ENCODE peak calls at places on chromosomes 12 and 14, in eight cellular contexts. B is ovary, T is stomach, K is AG10803, Y is astrocyte, F is left lung, E is astrocyte of the spinal cord, X is fibroblast of the aortic adventitia. Q is an unnamed sample.

GRCh38 chr14:59629384-59630158 is 53.0 kb upstream of the CCDC175 start:
- DNase-seq in K (no peak), X (no peak), T (no peak), Y (no peak), B (no peak), E (no peak), F (no peak), Q (no peak)

GRCh38 chr12:15863984-15864383 is 18.2 kb upstream of the STRAP start:
- DNase-seq in E (no peak), X (no peak), F (no peak), Y (no peak), B (no peak), K (no peak), T (no peak), Q (peak; percentile 35)

GRCh38 chr14:55127491-55127951 is 1.5 kb upstream of the LGALS3 start:
- DNase-seq in Y (peak; percentile 78), T (no peak), K (no peak), E (no peak), B (no peak), F (no peak), X (peak; percentile 83), Q (no peak)

GRCh38 chr12:52850681-52851080 is 1.9 kb upstream of the KRT78 start:
- DNase-seq in X (no peak), T (no peak), Y (no peak), F (no peak), E (no peak), K (no peak), B (no peak), Q (no peak)

GRCh38 chr12:12432373-12432772 is 75.5 kb downstream of the BORCS5 start:
- DNase-seq in X (peak; percentile 87), E (peak; percentile 69), K (peak; percentile 75), T (no peak), F (no peak), B (no peak), Y (peak; percentile 68), Q (no peak)

GRCh38 chr12:52867636-52868035 is 18.8 kb upstream of the KRT78 start:
- DNase-seq in E (no peak), K (no peak), Y (no peak), X (no peak), B (peak; percentile 32), T (peak; percentile 59), F (peak; percentile 84), Q (no peak)

GRCh38 chr12:62840311-62840710 is 94.6 kb downstream of the PPM1H start:
- DNase-seq in B (no peak), E (peak; percentile 25), F (no peak), X (no peak), T (no peak), K (peak; percentile 22), Y (no peak), Q (no peak)

GRCh38 chr14:54572316-54572715 is 5.4 kb downstream of the SAMD4A start:
- DNase-seq in E (no peak), F (no peak), K (no peak), T (no peak), X (peak; percentile 28), B (no peak), Y (no peak), Q (no peak)

GRCh38 chr14:93114068-93114710 is 1.5 kb downstream of the ITPK1 start:
- DNase-seq in B (peak; percentile 47), T (no peak), X (no peak), K (no peak), E (no peak), F (peak; percentile 69), Y (no peak), Q (no peak)

GRCh38 chr12:71662861-71663560 is 637 bp downstream of the ZFC3H1 start:
- DNase-seq in K (peak; percentile 66), T (peak; percentile 62), B (peak; percentile 75), F (peak; percentile 89), E (peak; percentile 57), Y (peak; percentile 63), X (peak; percentile 73), Q (peak; percentile 29)

GRCh38 chr14:55450124-55450523 is 9.7 kb upstream of the TBPL2 start:
- DNase-seq in K (no peak), Y (no peak), T (no peak), F (no peak), E (no peak), B (no peak), X (no peak), Q (no peak)

GRCh38 chr12:102063066-102063465 is 1.3 kb upstream of the WASHC3 start:
- DNase-seq in K (no peak), E (no peak), F (no peak), B (no peak), T (no peak), X (no peak), Y (no peak), Q (no peak)

GRCh38 chr14:52031781-52032180 is 37.1 kb downstream of the NID2 start:
- DNase-seq in Y (peak; percentile 98), B (no peak), E (peak; percentile 92), T (no peak), F (no peak), X (peak; percentile 99), K (peak; percentile 94), Q (no peak)

GRCh38 chr12:46403732-46404097 is 31.1 kb upstream of the SLC38A2 start:
- DNase-seq in X (no peak), Y (no peak), T (no peak), E (no peak), K (no peak), B (no peak), F (no peak), Q (no peak)

GRCh38 chr12:26614217-26614616 is 218.8 kb downstream of the ITPR2 start:
- DNase-seq in T (no peak), F (no peak), Y (no peak), X (peak; percentile 56), B (no peak), K (peak; percentile 37), E (no peak), Q (no peak)

GRCh38 chr14:27372771-27373170 is 774.9 kb upstream of the NOVA1 start:
- DNase-seq in Y (no peak), X (no peak), B (no peak), T (no peak), K (no peak), E (no peak), F (no peak), Q (no peak)

GRCh38 chr12:4168041-4168440 is 105.5 kb upstream of the CCND2 start:
- DNase-seq in T (no peak), B (no peak), K (no peak), Y (no peak), X (no peak), F (no peak), E (no peak), Q (no peak)

GRCh38 chr14:76872796-76873432 is 46.7 kb downstream of the LRRC74A start:
- DNase-seq in F (peak; percentile 84), K (peak; percentile 35), Y (no peak), T (peak; percentile 67), B (peak; percentile 69), E (peak; percentile 34), X (peak; percentile 60), Q (peak; percentile 22)

GRCh38 chr12:106918746-106919145 is 37.0 kb upstream of the TMEM263 start:
- DNase-seq in Y (no peak), T (no peak), E (peak; percentile 21), B (no peak), K (no peak), F (no peak), X (peak; percentile 14), Q (no peak)

GRCh38 chr12:31961137-31961536 is 1.9 kb downstream of the RESF1 start:
- DNase-seq in B (no peak), E (no peak), F (no peak), X (no peak), T (no peak), K (no peak), Y (no peak), Q (no peak)

GRCh38 chr14:100115236-100115635 is 44.2 kb downstream of the DEGS2 start:
- DNase-seq in K (no peak), X (no peak), F (no peak), E (no peak), T (no peak), B (no peak), Y (no peak), Q (no peak)
- TF ChIP-seq CTCF in K (no peak), X (no peak), F (no peak), E (no peak), T (no peak), B (no peak), Y (no peak), Q (no peak)

DNA sequence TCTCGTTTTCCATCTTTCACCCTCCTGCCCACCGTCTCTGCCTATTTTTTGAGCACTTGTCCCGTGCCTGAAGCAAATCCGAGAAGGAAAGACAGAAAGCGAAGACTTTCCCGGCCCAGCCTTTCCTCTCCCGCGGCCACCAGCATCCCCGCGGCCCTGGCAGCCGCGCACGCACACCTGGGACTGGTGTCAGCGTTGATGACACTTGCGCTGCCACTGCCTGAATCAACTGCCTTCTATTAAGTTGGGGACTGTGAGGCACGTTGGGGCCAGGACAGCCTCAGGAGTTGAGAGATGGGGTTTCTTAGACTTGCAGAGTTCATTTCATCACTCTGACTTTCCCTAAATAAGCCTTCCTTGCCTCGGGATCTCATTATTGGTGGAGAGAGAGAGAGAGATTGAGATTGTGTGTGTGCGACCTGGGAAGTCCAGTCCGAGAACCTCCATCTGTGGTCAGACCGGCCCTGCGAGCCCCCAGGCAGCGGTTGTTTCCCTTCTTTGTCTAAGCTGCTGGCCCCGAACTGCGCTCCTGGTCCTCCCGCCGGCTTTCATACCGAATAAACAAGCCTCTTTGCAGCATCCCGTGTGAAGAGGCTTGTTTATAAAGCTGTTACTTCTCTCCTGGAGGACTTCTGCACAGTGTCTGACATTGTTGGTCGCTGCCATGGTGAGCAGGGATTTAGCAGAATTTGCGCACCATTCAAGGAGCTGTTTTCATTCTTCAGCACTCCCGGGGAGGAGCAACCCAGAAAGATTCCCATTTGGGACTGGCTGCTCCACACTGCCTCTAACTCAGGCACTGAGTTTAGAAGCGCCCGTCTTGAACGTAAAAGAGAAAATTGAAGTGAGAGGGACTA is 1.5 kb downstream of the PDZRN4 start:
- DNase-seq in X (no peak), Y (no peak), B (peak; percentile 24), F (peak; percentile 40), K (no peak), T (no peak), E (peak; percentile 6), Q (no peak)
- H3K4me3 ChIP-seq in X (no peak overlapping the region), Y (peak overlapping the region; percentile 33), B (peak overlapping the region; percentile 52), F (no peak overlapping the region), K (no peak overlapping the region), T (peak overlapping the region; percentile 48), E (no peak overlapping the region), Q (no peak overlapping the region)

GRCh38 chr14:64541261-64541970 is 875 bp downstream of the HSPA2 start:
- DNase-seq in Y (no peak), K (peak; percentile 34), E (no peak), T (no peak), F (peak; percentile 80), B (peak; percentile 54), X (no peak), Q (no peak)
- TF ChIP-seq CTCF in Y (no peak), K (peak; percentile 4), E (no peak), T (no peak), F (no peak), B (no peak), X (no peak), Q (no peak)

DNA sequence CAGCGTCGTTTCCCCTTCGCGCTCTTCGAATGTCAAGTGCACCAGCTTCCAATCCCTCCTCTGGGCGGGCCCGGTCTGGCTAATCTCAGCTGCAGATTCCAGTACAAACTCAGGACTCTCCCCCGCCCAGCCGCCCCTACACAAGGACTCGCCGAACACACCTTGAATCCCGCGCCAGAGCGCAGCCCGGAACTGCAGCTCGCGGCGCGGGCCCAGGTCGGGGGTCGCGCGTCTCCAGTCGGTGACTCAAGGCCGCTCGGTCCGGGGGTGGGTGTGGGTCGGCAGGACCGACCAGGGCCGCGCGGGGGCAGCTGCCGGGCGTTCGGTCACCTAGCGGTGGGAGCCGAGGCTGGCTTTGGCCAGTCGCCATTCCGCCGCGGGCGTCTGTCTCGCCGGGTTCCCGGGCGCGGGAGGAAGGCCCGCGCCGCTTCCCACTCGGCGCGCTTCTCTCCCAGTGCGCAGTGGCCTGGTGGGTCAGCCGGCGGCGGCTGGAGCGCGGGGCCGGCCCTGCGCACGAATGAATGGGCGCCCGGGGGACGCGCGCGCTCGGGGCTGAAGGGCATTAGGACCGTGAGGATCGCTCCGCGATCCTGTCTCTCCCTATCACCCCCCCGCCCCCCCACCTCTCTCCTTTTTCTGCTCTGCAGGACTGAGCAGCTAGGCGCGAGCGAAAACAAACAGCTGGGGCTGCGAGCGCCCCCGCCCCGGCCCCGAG is at the start of gene GALNT16:
- DNase-seq in B (peak; percentile 44), F (peak; percentile 80), T (peak; percentile 38), Y (peak; percentile 14), K (no peak), E (peak; percentile 26), X (no peak), Q (no peak)
- H3K4me3 ChIP-seq in B (peak within 1 kb of the TSS; percentile 53), F (peak within 1 kb of the TSS; percentile 45), T (peak within 1 kb of the TSS; percentile 57), Y (peak within 1 kb of the TSS; percentile 66), K (peak within 1 kb of the TSS; percentile 64), E (peak within 1 kb of the TSS; percentile 39), X (peak within 1 kb of the TSS; percentile 71), Q (peak within 1 kb of the TSS; percentile 17)

Q was measured in GM12864.